ENCODE peak calls at places on chromosomes 16 and 17, in ten cellular contexts. S, C, W, G, I, R, K, D, Q and Y are unnamed samples. For H3K27me3, H3K4me1 and H3K36me3, the result is how much of the 10 kb centered on the place peaks cover.

GRCh38 chr16:29852654-29853053 is 10.4 kb downstream of the CDIPT start:
- DNase-seq in S (no peak), C (peak), W (no peak), G (no peak), I (no peak), R (no peak), K (no peak), D (no peak), Q (no peak), Y (no peak)

GRCh38 chr17:53227101-53227500 is 595.6 kb upstream of the KIF2B start:
- DNase-seq in S (no peak), C (no peak), W (no peak), G (no peak), I (no peak), R (no peak), K (no peak), D (no peak), Q (no peak), Y (no peak)

GRCh38 chr16:21101631-21102420 is 48.8 kb downstream of the DNAH3 start:
- DNase-seq in S (no peak), C (peak), W (no peak), G (peak), I (no peak), R (peak), K (no peak), D (no peak), Q (peak), Y (no peak)

GRCh38 chr16:56475226-56475625 is 23.9 kb downstream of the OGFOD1 start:
- DNase-seq in S (no peak), C (no peak), W (no peak), G (no peak), I (no peak), R (no peak), K (no peak), D (no peak), Q (no peak), Y (no peak)

GRCh38 chr16:28001642-28002041 is 61.9 kb downstream of the GSG1L start:
- DNase-seq in S (no peak), C (no peak), W (no peak), G (no peak), I (no peak), R (no peak), K (no peak), D (peak), Q (no peak), Y (no peak)

GRCh38 chr17:55693244-55694216 is 29.1 kb downstream of the TMEM100 start:
- DNase-seq in S (no peak), C (peak), W (no peak), G (no peak), I (no peak), R (no peak), K (no peak), D (no peak), Q (no peak), Y (no peak)

GRCh38 chr17:55722742-55723487 is at the start of gene TMEM100:
- DNase-seq in S (no peak), C (peak), W (no peak), G (no peak), I (no peak), R (peak), K (peak), D (peak), Q (no peak), Y (no peak)

GRCh38 chr17:21357696-21358095 is 18.5 kb upstream of the KCNJ12 start:
- DNase-seq in S (no peak), C (no peak), W (no peak), G (no peak), I (no peak), R (no peak), K (no peak), D (no peak), Q (no peak), Y (no peak)

GRCh38 chr17:46818319-46818928 is at the start of gene WNT3:
- DNase-seq in S (no peak), C (no peak), W (no peak), G (no peak), I (no peak), R (peak), K (no peak), D (no peak), Q (no peak), Y (peak)

GRCh38 chr17:44773140-44773539 is 14.4 kb downstream of the ADAM11 start:
- DNase-seq in S (no peak), C (no peak), W (no peak), G (no peak), I (no peak), R (no peak), K (no peak), D (no peak), Q (no peak), Y (no peak)
- H3K27me3 ChIP-seq in S (under half), C (under half), W (under half), G (under half), I (under half), R (under half), K (under half), D (under half), Q (under half), Y (under half)

DNA sequence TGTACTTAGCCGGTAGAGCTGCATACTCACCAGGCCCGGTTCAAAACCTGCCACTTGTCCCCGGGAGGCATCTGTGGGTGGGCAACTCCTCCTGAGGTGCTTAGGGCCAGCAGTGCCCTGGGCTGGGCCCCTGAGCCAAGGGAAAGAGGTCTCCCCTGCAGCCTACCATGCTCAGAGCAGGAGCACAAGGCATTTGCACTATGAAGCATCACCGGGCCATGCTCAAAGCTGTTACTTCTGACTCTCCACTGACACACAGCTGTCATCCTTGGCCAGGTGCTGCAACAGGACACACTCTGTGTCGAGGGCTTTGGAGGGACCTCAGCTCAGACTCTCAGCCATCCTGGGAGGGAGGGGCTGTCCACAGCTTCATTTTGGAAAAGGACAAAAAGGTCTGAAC is 37.2 kb downstream of the SLC38A8 start:
- DNase-seq in S (no peak), C (no peak), W (no peak), G (no peak), I (no peak), R (no peak), K (no peak), D (no peak), Q (no peak), Y (no peak)
- H3K4me1 ChIP-seq in S (under half), C (under half), W (under half), G (under half), I (under half), R (under half), K (under half), D (under half), Q (under half), Y (under half)

GRCh38 chr17:80387071-80387470 is 27.9 kb upstream of the ENDOV start:
- DNase-seq in S (no peak), C (no peak), W (no peak), G (no peak), I (no peak), R (no peak), K (no peak), D (no peak), Q (no peak), Y (no peak)

GRCh38 chr17:80382956-80383355 is 32.0 kb upstream of the ENDOV start:
- DNase-seq in S (no peak), C (no peak), W (no peak), G (no peak), I (no peak), R (no peak), K (no peak), D (no peak), Q (no peak), Y (no peak)

GRCh38 chr17:80384078-80384960 is 30.6 kb upstream of the ENDOV start:
- DNase-seq in S (no peak), C (no peak), W (no peak), G (no peak), I (no peak), R (no peak), K (no peak), D (no peak), Q (no peak), Y (no peak)

GRCh38 chr17:80386341-80386740 is 28.6 kb upstream of the ENDOV start:
- DNase-seq in S (no peak), C (no peak), W (no peak), G (no peak), I (no peak), R (no peak), K (no peak), D (no peak), Q (no peak), Y (no peak)

DNA sequence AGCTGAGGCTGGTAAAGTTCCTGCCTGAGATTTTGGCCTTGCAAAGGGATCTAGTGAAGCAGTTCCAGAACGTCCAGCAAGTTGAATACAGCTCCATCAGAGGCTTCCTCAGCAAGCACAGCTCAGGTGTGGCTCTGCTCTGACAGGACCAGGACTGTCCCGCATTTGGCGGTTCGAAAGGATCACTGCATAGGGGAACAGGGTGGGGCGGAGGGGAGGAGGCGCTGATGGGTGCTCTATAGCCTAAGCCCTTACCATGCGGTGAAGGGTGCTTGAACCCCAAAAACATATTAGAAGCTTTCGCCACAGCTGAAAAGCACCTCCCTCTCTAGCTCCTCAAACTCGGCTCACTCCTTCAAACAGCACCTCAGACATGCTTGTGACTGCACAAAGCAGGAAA is 29.9 kb upstream of the ENDOV start:
- DNase-seq in S (no peak), C (no peak), W (no peak), G (no peak), I (no peak), R (no peak), K (no peak), D (no peak), Q (no peak), Y (no peak)
- H3K36me3 ChIP-seq in S (half or more), C (half or more), W (half or more), G (half or more), I (half or more), R (half or more), K (half or more), D (half or more), Q (under half), Y (half or more)

DNA sequence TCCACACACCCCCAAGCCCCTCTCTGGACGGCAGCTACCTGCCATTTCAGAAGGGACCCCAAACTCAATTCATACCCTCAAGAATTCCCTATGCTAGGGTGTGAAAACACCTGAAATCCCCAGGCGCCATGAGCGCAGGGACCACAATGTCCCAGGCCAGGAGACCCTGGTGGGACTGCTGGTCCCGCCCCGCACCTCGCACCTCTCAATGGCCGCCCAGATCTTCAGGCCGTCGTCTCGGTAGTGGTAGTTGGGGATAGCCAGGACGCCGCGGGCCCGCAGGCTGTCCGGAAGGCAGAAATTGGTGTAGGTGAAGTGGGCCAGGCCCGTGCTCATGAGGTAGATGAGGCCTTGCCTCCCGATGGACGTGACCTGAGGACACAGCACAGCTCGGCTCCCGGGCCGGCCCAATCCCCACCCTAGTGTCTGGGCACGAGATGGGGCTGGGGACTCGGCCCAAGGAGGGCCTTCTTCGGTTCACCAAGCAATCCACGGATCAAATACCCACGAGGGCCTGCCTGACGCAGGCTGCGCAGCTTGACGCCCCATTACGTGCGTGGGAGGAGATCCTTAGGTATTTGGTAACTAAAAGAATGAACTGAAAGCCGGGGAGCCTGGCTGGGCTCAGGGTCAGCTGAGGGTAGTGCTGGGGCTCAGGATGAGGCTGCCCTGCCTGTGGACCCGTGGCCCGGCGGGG is 9.2 kb downstream of the ALOXE3 start:
- DNase-seq in S (no peak), C (no peak), W (no peak), G (no peak), I (no peak), R (no peak), K (no peak), D (no peak), Q (no peak), Y (no peak)
- H3K27me3 ChIP-seq in S (under half), C (under half), W (under half), G (half or more), I (under half), R (under half), K (under half), D (under half), Q (half or more), Y (under half)

DNA sequence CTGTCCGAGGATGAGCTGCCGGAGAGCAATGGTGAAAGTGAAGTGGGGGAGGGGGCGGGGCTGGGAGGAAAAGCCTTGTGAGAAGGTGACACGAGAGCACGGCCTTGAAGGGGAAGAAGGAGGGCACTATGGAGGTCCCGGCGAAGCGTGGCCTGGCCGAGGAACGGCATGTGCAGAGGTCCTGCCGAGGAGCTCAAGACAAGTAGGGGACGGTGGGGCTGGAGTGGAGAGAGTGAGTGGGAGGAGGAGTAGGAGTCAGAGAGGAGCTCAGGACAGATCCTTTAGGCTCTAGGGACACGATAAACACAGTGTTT is 5.9 kb upstream of the SERPINF1 start:
- DNase-seq in S (no peak), C (no peak), W (no peak), G (no peak), I (no peak), R (peak), K (no peak), D (no peak), Q (no peak), Y (no peak)
- H3K4me1 ChIP-seq in S (under half), C (under half), W (under half), G (under half), I (under half), R (under half), K (under half), D (under half), Q (under half), Y (under half)

DNA sequence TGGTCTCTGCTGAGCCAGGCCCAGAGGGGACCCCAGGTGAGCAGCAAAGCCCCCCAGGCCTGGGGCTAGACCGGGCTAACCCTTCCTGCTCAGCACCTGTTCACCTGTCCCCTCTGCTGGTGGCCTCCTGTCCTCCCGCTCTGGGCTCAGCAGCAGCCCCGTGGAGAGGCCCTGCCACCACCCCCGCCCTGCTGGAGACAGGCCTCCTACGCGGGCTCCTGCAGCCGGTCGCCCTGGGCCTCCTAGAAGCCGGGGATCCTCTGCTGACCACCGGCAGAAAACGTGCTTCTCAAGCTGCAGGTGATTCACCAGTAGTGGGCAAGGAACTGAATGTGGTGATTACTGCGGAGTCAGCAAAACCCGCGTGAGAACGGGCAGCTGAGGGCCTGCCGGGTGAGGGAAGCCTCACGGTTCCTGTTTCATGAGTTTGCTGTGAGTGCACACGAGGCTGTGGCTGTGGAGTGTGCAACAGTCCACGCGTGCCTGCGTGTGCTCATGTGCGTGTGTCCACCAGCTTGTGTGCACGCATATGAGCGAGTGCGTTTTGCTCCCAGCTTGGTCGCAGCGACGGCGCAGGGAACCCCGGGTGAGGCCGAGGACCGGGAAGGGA is 792 bp downstream of the SECTM1 start:
- DNase-seq in S (peak), C (peak), W (no peak), G (no peak), I (no peak), R (peak), K (no peak), D (peak), Q (peak), Y (no peak)
- H3K36me3 ChIP-seq in S (under half), C (under half), W (under half), G (under half), I (under half), R (under half), K (under half), D (under half), Q (under half), Y (under half)

DNA sequence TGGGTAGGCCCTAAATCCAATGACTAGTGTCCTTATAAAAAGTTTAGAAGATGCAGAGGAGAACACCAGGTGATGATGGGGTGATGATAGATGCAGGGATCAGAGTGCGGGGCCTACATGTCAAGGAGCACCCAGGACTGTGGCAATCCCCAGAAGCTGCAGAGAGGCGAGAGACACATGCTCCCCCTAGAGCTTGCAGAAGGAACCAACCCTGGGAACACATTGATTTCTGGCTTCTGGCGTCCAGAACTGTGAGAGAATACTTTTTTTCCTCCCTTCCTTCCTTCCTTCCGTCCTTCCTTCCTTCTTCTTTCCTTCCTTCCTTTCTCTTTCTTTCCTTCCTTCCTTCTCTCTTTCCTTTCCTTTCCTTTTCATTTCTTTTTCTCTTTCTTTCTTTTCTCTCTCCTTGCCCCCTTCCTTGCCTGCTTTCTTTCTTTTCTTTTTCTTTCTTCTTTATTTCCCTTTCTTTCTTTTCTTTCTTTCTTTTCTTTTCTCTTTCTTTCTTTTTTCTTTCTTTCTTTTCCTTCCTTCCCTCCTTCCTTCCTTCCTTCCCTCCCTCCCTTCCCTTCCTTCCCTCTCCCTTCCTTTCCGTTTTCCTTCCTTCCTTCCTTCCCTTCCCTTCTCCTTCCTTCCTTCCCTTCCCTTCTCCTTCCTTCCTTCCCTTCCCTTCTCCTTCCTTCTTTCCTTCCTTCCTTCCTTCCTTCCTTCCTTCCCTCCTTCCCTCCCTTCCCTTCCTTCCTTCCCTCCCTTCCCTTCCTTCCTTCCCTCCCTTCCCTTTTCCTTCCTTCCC is 134.3 kb downstream of the HAPSTR1 start:
- DNase-seq in S (no peak), C (no peak), W (no peak), G (peak), I (no peak), R (peak), K (no peak), D (no peak), Q (no peak), Y (no peak)
- H3K27me3 ChIP-seq in S (under half), C (under half), W (under half), G (under half), I (under half), R (under half), K (under half), D (under half), Q (under half), Y (under half)

GRCh38 chr17:36931697-36932382 is 5.4 kb upstream of the LHX1 start:
- DNase-seq in S (no peak), C (peak), W (no peak), G (no peak), I (no peak), R (no peak), K (no peak), D (no peak), Q (no peak), Y (no peak)
- H3K4me1 ChIP-seq in S (half or more), C (under half), W (under half), G (under half), I (half or more), R (under half), K (under half), D (under half), Q (half or more), Y (half or more)

GRCh38 chr16:87415441-87415840 is 23.3 kb downstream of the MAP1LC3B start:
- DNase-seq in S (no peak), C (no peak), W (no peak), G (no peak), I (no peak), R (no peak), K (no peak), D (no peak), Q (no peak), Y (no peak)

GRCh38 chr16:87417511-87417910 is 25.4 kb downstream of the MAP1LC3B start:
- DNase-seq in S (no peak), C (no peak), W (no peak), G (no peak), I (no peak), R (no peak), K (no peak), D (no peak), Q (no peak), Y (no peak)

GRCh38 chr16:87418216-87418615 is 26.1 kb downstream of the MAP1LC3B start:
- DNase-seq in S (no peak), C (no peak), W (no peak), G (no peak), I (no peak), R (no peak), K (no peak), D (no peak), Q (no peak), Y (no peak)

GRCh38 chr16:87418644-87419043 is 26.5 kb downstream of the MAP1LC3B start:
- DNase-seq in S (no peak), C (no peak), W (no peak), G (no peak), I (no peak), R (no peak), K (no peak), D (no peak), Q (no peak), Y (no peak)

GRCh38 chr16:87416826-87417471 is 24.8 kb downstream of the MAP1LC3B start:
- DNase-seq in S (no peak), C (peak), W (no peak), G (no peak), I (no peak), R (no peak), K (no peak), D (no peak), Q (no peak), Y (peak)
- H3K36me3 ChIP-seq in S (under half), C (under half), W (half or more), G (half or more), I (under half), R (half or more), K (under half), D (half or more), Q (under half), Y (half or more)

GRCh38 chr17:40637931-40638330 is 9.7 kb downstream of the SMARCE1 start:
- DNase-seq in S (no peak), C (no peak), W (no peak), G (no peak), I (no peak), R (no peak), K (no peak), D (no peak), Q (no peak), Y (no peak)
- H3K27me3 ChIP-seq in S (under half), C (under half), W (under half), G (under half), I (under half), R (under half), K (under half), D (under half), Q (under half), Y (under half)